ENCODE peak calls at places on chromosomes 2 and 18, in ten cellular contexts. G is mesendoderm, U is Karpas-422, N is PC-9, T is fibroblast of lung, D is neural progenitor cell, H is astrocyte, J is GM23248, P is HepG2, K is OCI-LY7. O is an unnamed sample.

GRCh38 chr2:119198267-119198840 is 25.3 kb upstream of the STEAP3 start:
- DNase-seq in G (peak; percentile 50), U (no peak), N (peak; percentile 59), T (peak; percentile 15), D (no peak), H (peak; percentile 75), J (no peak), P (peak; percentile 67), K (no peak), O (no peak)

GRCh38 chr2:73759287-73759764 is 20.6 kb downstream of the DUSP11 start:
- DNase-seq in G (no peak), U (no peak), N (no peak), T (peak; percentile 33), D (no peak), H (peak; percentile 51), J (peak; percentile 45), P (no peak), K (no peak), O (no peak)

GRCh38 chr18:9613550-9614400 is 584 bp downstream of the PPP4R1 start:
- DNase-seq in G (peak; percentile 79), U (peak; percentile 79), N (peak; percentile 74), T (peak; percentile 41), D (peak; percentile 76), H (no peak), J (peak; percentile 76), P (peak; percentile 39), K (peak; percentile 68), O (peak; percentile 65)

GRCh38 chr2:16717477-16717876 is 51.8 kb upstream of the CYRIA start:
- DNase-seq in G (peak; percentile 76), U (no peak), N (no peak), T (no peak), D (no peak), H (no peak), J (no peak), P (no peak), K (no peak), O (no peak)

GRCh38 chr18:55384551-55385275 is 203.3 kb downstream of the TCF4 start:
- DNase-seq in G (peak; percentile 78), U (peak; percentile 86), N (no peak), T (peak; percentile 62), D (peak; percentile 68), H (peak; percentile 23), J (peak; percentile 73), P (peak; percentile 7), K (peak; percentile 31), O (peak; percentile 32)

GRCh38 chr18:1458547-1458946 is 553.9 kb downstream of the ADCYAP1 start:
- DNase-seq in G (no peak), U (no peak), N (no peak), T (no peak), D (no peak), H (no peak), J (no peak), P (no peak), K (no peak), O (no peak)

GRCh38 chr2:6856548-6856920 is 9.2 kb downstream of the CMPK2 start:
- DNase-seq in G (no peak), U (no peak), N (no peak), T (no peak), D (no peak), H (no peak), J (no peak), P (no peak), K (no peak), O (no peak)

GRCh38 chr2:56224316-56224715 is 40.5 kb downstream of the CCDC85A start:
- DNase-seq in G (no peak), U (no peak), N (no peak), T (no peak), D (no peak), H (no peak), J (no peak), P (no peak), K (no peak), O (no peak)

GRCh38 chr2:61266653-61267505 is 104.9 kb downstream of the C2orf74 start:
- DNase-seq in G (no peak), U (no peak), N (no peak), T (no peak), D (no peak), H (peak; percentile 44), J (no peak), P (peak; percentile 81), K (no peak), O (no peak)

GRCh38 chr2:61268249-61268648 is 106.3 kb downstream of the C2orf74 start:
- DNase-seq in G (peak; percentile 10), U (no peak), N (no peak), T (no peak), D (no peak), H (no peak), J (no peak), P (no peak), K (no peak), O (peak; percentile 92)

GRCh38 chr2:61275575-61276184 is 113.7 kb downstream of the C2orf74 start:
- DNase-seq in G (no peak), U (no peak), N (no peak), T (no peak), D (no peak), H (no peak), J (no peak), P (no peak), K (no peak), O (peak; percentile 11)

GRCh38 chr2:61277756-61278155 is 115.8 kb downstream of the C2orf74 start:
- DNase-seq in G (no peak), U (no peak), N (no peak), T (no peak), D (no peak), H (no peak), J (no peak), P (no peak), K (no peak), O (peak; percentile 6)

DNA sequence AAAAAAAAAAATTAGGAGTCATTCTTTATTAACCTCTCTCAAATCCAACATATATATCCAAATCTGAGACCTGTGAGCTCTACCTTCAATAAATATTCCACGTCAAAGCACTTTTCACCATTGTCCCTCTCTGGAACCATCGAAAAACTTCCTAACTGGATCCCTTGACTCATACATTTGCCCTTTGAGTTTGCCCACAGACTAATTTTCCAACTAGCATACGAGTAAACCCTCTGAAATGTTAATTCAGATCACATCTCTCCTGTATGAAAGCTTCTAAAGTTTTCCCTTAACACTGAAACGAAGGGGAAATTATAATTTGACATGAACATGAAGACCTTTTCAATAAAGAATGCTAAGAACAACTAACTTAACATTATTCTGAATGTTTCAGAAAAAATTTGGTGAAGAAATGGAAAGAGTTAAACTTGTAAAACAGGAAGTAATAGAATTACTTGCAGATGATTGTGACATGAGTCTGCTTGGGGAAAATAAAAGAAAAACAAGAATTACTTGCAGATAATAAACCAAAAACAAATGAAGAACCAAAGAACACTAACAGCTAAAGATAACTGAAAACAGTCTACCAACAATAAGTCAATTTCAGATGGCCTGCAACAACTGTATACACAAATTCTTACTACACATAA is 110.6 kb downstream of the C2orf74 start:
- DNase-seq in G (no peak), U (no peak), N (no peak), T (no peak), D (no peak), H (no peak), J (peak; percentile 69), P (no peak), K (no peak), O (no peak)
- H3K27ac ChIP-seq in G (no peak overlapping the region), U (no peak overlapping the region), N (no peak overlapping the region), T (no peak overlapping the region), D (no peak overlapping the region), H (peak overlapping the region; percentile 32), J (peak overlapping the region; percentile 54), P (no peak overlapping the region), K (no peak overlapping the region), O (no peak overlapping the region)

GRCh38 chr2:167767858-167768257 is 479.5 kb downstream of the STK39 start:
- DNase-seq in G (no peak), U (no peak), N (no peak), T (no peak), D (peak; percentile 56), H (no peak), J (no peak), P (no peak), K (no peak), O (no peak)

GRCh38 chr2:167759531-167759930 is 487.9 kb downstream of the STK39 start:
- DNase-seq in G (peak; percentile 56), U (no peak), N (no peak), T (no peak), D (no peak), H (no peak), J (no peak), P (peak; percentile 31), K (no peak), O (no peak)

GRCh38 chr2:167769020-167769419 is 478.4 kb downstream of the STK39 start:
- DNase-seq in G (no peak), U (no peak), N (no peak), T (no peak), D (no peak), H (no peak), J (no peak), P (no peak), K (no peak), O (no peak)

GRCh38 chr2:167761465-167762136 is 485.8 kb downstream of the STK39 start:
- DNase-seq in G (peak; percentile 62), U (no peak), N (no peak), T (no peak), D (no peak), H (no peak), J (no peak), P (no peak), K (no peak), O (no peak)

DNA sequence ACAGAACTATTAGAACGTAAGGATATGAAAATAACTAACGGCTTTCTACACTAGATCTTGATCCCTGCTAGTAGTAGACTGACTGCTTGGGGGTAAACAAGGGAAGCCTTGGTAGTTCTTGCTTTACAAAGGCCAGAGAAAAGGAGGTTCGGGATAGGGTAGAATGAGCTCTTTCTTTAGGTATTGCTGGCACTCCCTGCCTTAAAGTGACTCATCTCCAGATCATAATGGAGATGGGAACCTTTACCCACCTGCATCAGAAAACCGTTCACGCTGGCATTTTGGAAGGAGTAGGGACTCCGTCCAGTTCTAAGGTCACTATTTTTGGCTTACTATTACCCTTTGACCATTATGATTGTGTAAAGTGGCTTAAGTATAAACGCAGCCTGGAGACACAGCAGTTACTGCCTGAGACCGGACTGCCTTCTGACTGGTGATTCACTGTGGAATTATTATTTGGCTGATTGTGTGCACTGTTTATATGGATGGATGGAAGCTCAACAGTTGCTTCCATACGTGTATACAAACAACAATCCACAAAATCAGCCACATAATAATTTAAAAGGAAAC is 482.5 kb downstream of the STK39 start:
- DNase-seq in G (no peak), U (no peak), N (no peak), T (no peak), D (no peak), H (no peak), J (no peak), P (no peak), K (no peak), O (peak; percentile 7)
- H3K79me2 ChIP-seq in G (no peaks in the 10 kb centered on the region), U (no peaks in the 10 kb centered on the region), N (no peaks in the 10 kb centered on the region), T (no peaks in the 10 kb centered on the region), D (no peaks in the 10 kb centered on the region), H (no peaks in the 10 kb centered on the region), J (no peaks in the 10 kb centered on the region), P (no peaks in the 10 kb centered on the region), K (no peaks in the 10 kb centered on the region), O (no peaks in the 10 kb centered on the region)

DNA sequence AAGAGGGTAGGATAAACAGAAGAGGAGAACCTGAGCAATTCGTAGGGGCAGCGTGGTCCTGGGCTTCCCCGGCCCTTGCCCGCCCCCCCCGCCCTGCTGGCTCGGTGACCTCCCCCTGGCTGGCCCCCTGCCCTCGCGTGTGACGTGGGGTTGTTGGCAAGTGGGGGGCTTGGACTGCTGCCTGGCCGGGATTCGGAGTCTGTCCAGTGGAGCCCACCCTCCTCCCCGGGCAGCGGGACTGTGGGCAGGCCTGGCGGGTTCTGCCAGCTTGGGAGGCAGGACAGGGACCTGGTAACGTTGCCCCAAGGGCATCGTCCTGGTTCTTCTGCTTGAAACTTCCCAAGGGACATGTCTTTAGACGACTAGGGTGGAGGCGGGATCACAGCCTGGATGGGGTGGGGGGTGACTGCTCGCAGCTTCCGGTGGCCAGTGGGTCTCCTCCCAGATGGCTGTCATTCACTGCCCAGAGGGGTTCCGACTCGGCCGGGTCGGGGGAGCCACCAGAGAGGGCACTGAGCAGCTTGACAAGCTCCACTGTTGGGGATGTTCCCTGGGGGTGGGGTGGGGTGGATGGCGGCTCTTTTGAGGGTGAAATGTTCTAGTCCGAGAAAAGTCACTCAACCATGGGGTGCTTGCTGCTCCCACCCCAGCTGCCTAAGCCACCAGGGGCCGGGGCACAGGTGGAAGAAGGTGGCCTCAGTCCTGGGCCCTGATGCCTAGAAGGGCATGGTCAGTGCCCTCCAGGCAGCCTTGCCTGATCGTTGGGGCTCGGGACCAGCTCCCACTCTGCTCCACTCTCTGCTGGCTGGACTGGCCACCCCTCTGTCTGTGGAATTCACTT is 4.2 kb upstream of the HS6ST1 start:
- DNase-seq in G (peak; percentile 56), U (no peak), N (no peak), T (no peak), D (peak; percentile 37), H (no peak), J (no peak), P (no peak), K (no peak), O (no peak)
- H3K4me3 ChIP-seq in G (no peak overlapping the region), U (no peak overlapping the region), N (peak overlapping the region; percentile 90), T (peak overlapping the region; percentile 54), D (peak overlapping the region; percentile 53), H (peak overlapping the region; percentile 61), J (peak overlapping the region; percentile 75), P (peak overlapping the region; percentile 54), K (peak overlapping the region; percentile 67), O (no peak overlapping the region)

GRCh38 chr2:137951606-137952005 is 12.7 kb upstream of the HNMT start:
- DNase-seq in G (no peak), U (no peak), N (no peak), T (no peak), D (no peak), H (peak; percentile 94), J (peak; percentile 73), P (no peak), K (no peak), O (peak; percentile 52)
- H3K27ac ChIP-seq in G (no peak overlapping the region), U (no peak overlapping the region), N (no peak overlapping the region), T (no peak overlapping the region), D (no peak overlapping the region), H (no peak overlapping the region), J (no peak overlapping the region), P (no peak overlapping the region), K (no peak overlapping the region), O (no peak overlapping the region)